ENCODE peak calls at places on chromosome 16, in five cellular contexts. L is H9, Z is neuronal stem cell, G is mesenchymal stem cell, W is H1. S is an unnamed sample.

GRCh38 chr16:54066451-54067056 is 220.0 kb downstream of the IRX3 start:
- DNase-seq in L (no peak), Z (no peak), G (no peak), W (no peak), S (no peak)

GRCh38 chr16:12661656-12662172 is 142.0 kb downstream of the CPPED1 start:
- DNase-seq in L (peak), Z (peak), G (peak), W (peak), S (peak)

GRCh38 chr16:84599528-84600202 is 18.2 kb downstream of the COTL1 start:
- DNase-seq in L (peak), Z (peak), G (peak), W (peak), S (no peak)

GRCh38 chr16:67928561-67929364 is 2.9 kb downstream of the CTRL start:
- DNase-seq in L (peak), Z (peak), G (peak), W (peak), S (peak)

GRCh38 chr16:14187517-14188338 is 116.6 kb downstream of the MRTFB start:
- DNase-seq in L (no peak), Z (no peak), G (no peak), W (no peak), S (no peak)

GRCh38 chr16:29231231-29231630 is 175.3 kb downstream of the NPIPB11 start:
- DNase-seq in L (no peak), Z (no peak), G (no peak), W (peak), S (no peak)

GRCh38 chr16:7124242-7124641 is 208.4 kb upstream of the RBFOX1 start:
- DNase-seq in L (no peak), Z (no peak), G (no peak), W (no peak), S (no peak)

GRCh38 chr16:66478733-66479511 is 51.8 kb downstream of the BEAN1 start:
- DNase-seq in L (peak), Z (no peak), G (peak), W (peak), S (peak)

GRCh38 chr16:10876799-10877341 is at the start of gene CIITA:
- DNase-seq in L (peak), Z (no peak), G (no peak), W (no peak), S (peak)

GRCh38 chr16:14337303-14338191 is 266.4 kb downstream of the MRTFB start:
- DNase-seq in L (no peak), Z (no peak), G (no peak), W (no peak), S (no peak)

GRCh38 chr16:10749680-10750035 is 6.0 kb downstream of the NUBP1 start:
- DNase-seq in L (no peak), Z (no peak), G (peak), W (no peak), S (peak)

GRCh38 chr16:82544378-82544777 is 82.4 kb upstream of the CDH13 start:
- DNase-seq in L (no peak), Z (no peak), G (no peak), W (no peak), S (no peak)

GRCh38 chr16:74603848-74604247 is 3.1 kb downstream of the GLG1 start:
- DNase-seq in L (no peak), Z (no peak), G (no peak), W (no peak), S (no peak)

GRCh38 chr16:62882552-62883221 is 846.4 kb upstream of the CDH8 start:
- DNase-seq in L (no peak), Z (no peak), G (no peak), W (no peak), S (no peak)
- H3K27ac ChIP-seq in L (no peak), Z (no peak), G (no peak), W (no peak), S (no peak)

GRCh38 chr16:50537533-50538290 is 10.5 kb upstream of the NKD1 start:
- DNase-seq in L (peak), Z (no peak), G (no peak), W (no peak), S (peak)
- H2BK12ac ChIP-seq in L (no peak), Z (no peak), G (no peak), W (no peak), S (no peak)

DNA sequence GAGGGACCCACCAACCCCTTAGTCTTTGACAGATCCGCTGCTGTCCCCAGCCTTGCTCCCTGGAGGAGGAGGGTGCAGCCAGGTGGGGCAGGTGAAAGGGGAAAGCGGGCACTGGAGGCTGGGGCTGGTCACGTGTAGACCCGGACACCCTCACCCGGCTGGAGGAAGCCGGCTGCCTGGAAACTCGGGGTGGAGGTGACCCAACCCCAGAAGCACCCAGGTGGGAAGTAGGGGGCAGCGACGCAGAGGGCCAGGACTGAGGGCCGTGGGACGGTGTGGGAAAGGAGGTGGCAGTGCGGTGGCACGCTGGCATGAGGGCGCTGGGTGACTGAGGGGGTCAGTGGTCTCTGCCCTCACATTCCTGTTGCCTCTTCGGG is 2.7 kb downstream of the TRAF7 start:
- DNase-seq in L (no peak), Z (no peak), G (no peak), W (no peak), S (no peak)
- H3K27ac ChIP-seq in L (no peak), Z (no peak), G (no peak), W (no peak), S (no peak)

GRCh38 chr16:80084614-80085013 is 456.2 kb upstream of the DYNLRB2 start:
- DNase-seq in L (peak), Z (peak), G (peak), W (peak), S (peak)
- H2BK12ac ChIP-seq in L (no peak), Z (no peak), G (no peak), W (no peak), S (no peak)

S was measured in trophoblast cell.